ENCODE peak calls at places on chromosomes 4 and X, in ten cellular contexts. R is fibroblast of the conjunctiva; J is anterior cingulate cortex; B is HT1080; F is NCI-H2171 treated with DMSO at 0.1 percent for 48 hours; O is ovary; L is CD4-positive, alpha-beta T cell; M is astrocyte of the hippocampus; Y is cortex of kidney; Z is heart right ventricle. E is an unnamed sample.

GRCh38 chr4:165106518-165106917 is 6.1 kb downstream of the TMEM192 start:
- DNase-seq in R (no peak), J (no peak), B (no peak), F (no peak), O (no peak), L (no peak), M (no peak), Y (no peak), Z (no peak), E (peak)

GRCh38 chr4:174244441-174244840 is 39.0 kb downstream of the FBXO8 start:
- DNase-seq in R (no peak), J (no peak), B (peak), F (no peak), O (no peak), L (no peak), M (no peak), Y (no peak), Z (no peak), E (no peak)

GRCh38 chr4:14000091-14000814 is 372.7 kb upstream of the BOD1L1 start:
- DNase-seq in R (no peak), J (no peak), B (no peak), F (no peak), O (no peak), L (no peak), M (no peak), Y (no peak), Z (no peak), E (no peak)

GRCh38 chr4:40736910-40737309 is 12.8 kb upstream of the NSUN7 start:
- DNase-seq in R (peak), J (no peak), B (peak), F (peak), O (no peak), L (no peak), M (peak), Y (no peak), Z (no peak), E (no peak)

GRCh38 chr4:52914051-52914605 is 52.0 kb downstream of the RASL11B start:
- DNase-seq in R (no peak), J (no peak), B (peak), F (no peak), O (peak), L (no peak), M (peak), Y (no peak), Z (peak), E (no peak)

GRCh38 chrX:72621163-72621562 is 48.5 kb upstream of the HDAC8 start:
- DNase-seq in R (no peak), J (no peak), B (peak), F (no peak), O (no peak), L (no peak), M (no peak), Y (no peak), Z (no peak), E (no peak)

GRCh38 chrX:118872102-118872566 is 48.5 kb downstream of the ZCCHC12 start:
- DNase-seq in R (no peak), J (no peak), B (no peak), F (no peak), O (no peak), L (no peak), M (peak), Y (no peak), Z (peak), E (peak)

GRCh38 chr4:80685219-80685618 is 345.3 kb upstream of the BMP3 start:
- DNase-seq in R (no peak), J (no peak), B (no peak), F (no peak), O (no peak), L (no peak), M (peak), Y (no peak), Z (no peak), E (no peak)

GRCh38 chr4:113293043-113293560 is 243.6 kb downstream of the ANK2 start:
- DNase-seq in R (peak), J (no peak), B (no peak), F (no peak), O (peak), L (no peak), M (peak), Y (no peak), Z (peak), E (no peak)

GRCh38 chr4:66569228-66569627 is 898.9 kb upstream of the EPHA5 start:
- DNase-seq in R (no peak), J (no peak), B (no peak), F (peak), O (no peak), L (no peak), M (no peak), Y (no peak), Z (no peak), E (no peak)

GRCh38 chrX:55210931-55211677 is 9.0 kb upstream of the PAGE5 start:
- DNase-seq in R (no peak), J (no peak), B (no peak), F (no peak), O (no peak), L (no peak), M (no peak), Y (no peak), Z (no peak), E (no peak)

GRCh38 chrX:126165721-126166401 is at the start of gene DCAF12L2:
- DNase-seq in R (no peak), J (no peak), B (no peak), F (no peak), O (no peak), L (no peak), M (peak), Y (no peak), Z (no peak), E (no peak)

GRCh38 chrX:39222361-39223113 is 421.3 kb downstream of the MID1IP1 start:
- DNase-seq in R (no peak), J (no peak), B (no peak), F (no peak), O (no peak), L (no peak), M (no peak), Y (no peak), Z (no peak), E (no peak)

GRCh38 chrX:53494427-53494826 is 60.3 kb upstream of the HSD17B10 start:
- DNase-seq in R (no peak), J (no peak), B (no peak), F (peak), O (no peak), L (no peak), M (no peak), Y (no peak), Z (no peak), E (no peak)

GRCh38 chrX:94065091-94065490 is 391.1 kb downstream of the FAM133A start:
- DNase-seq in R (no peak), J (no peak), B (no peak), F (no peak), O (no peak), L (no peak), M (no peak), Y (no peak), Z (no peak), E (no peak)

GRCh38 chrX:38327775-38328081 is 419 bp upstream of the RPGR start:
- DNase-seq in R (no peak), J (no peak), B (no peak), F (no peak), O (no peak), L (no peak), M (no peak), Y (no peak), Z (no peak), E (no peak)

GRCh38 chr4:115470763-115471162 is 357.3 kb upstream of the NDST4 start:
- DNase-seq in R (no peak), J (no peak), B (no peak), F (no peak), O (no peak), L (no peak), M (no peak), Y (no peak), Z (no peak), E (no peak)

GRCh38 chrX:37998586-37999267 is 7.6 kb upstream of the SYTL5 start:
- DNase-seq in R (peak), J (no peak), B (peak), F (peak), O (no peak), L (no peak), M (peak), Y (no peak), Z (no peak), E (no peak)

GRCh38 chr4:57037982-57038604 is 59.4 kb downstream of the POLR2B start:
- DNase-seq in R (no peak), J (peak), B (peak), F (peak), O (peak), L (no peak), M (peak), Y (no peak), Z (peak), E (no peak)

GRCh38 chr4:36665985-36666384 is 384.6 kb downstream of the DTHD1 start:
- DNase-seq in R (no peak), J (no peak), B (peak), F (no peak), O (no peak), L (no peak), M (no peak), Y (no peak), Z (no peak), E (no peak)

GRCh38 chr4:158169516-158169915 is 3.3 kb downstream of the GASK1B start:
- DNase-seq in R (peak), J (no peak), B (no peak), F (no peak), O (no peak), L (no peak), M (peak), Y (no peak), Z (no peak), E (no peak)

GRCh38 chrX:110915120-110915519 is 119.5 kb upstream of the CHRDL1 start:
- DNase-seq in R (peak), J (no peak), B (peak), F (peak), O (no peak), L (no peak), M (peak), Y (no peak), Z (no peak), E (no peak)

GRCh38 chr4:51925307-51925706 is 82.4 kb downstream of the DCUN1D4 start:
- DNase-seq in R (no peak), J (no peak), B (no peak), F (no peak), O (no peak), L (no peak), M (no peak), Y (no peak), Z (no peak), E (no peak)

GRCh38 chrX:9651737-9652136 is 113.9 kb downstream of the GPR143 start:
- DNase-seq in R (no peak), J (peak), B (no peak), F (no peak), O (no peak), L (no peak), M (no peak), Y (no peak), Z (peak), E (no peak)

GRCh38 chr4:123127218-123127617 is 204.8 kb upstream of the NUDT6 start:
- DNase-seq in R (no peak), J (no peak), B (no peak), F (no peak), O (no peak), L (no peak), M (peak), Y (no peak), Z (no peak), E (no peak)

GRCh38 chrX:44975666-44976263 is 102.8 kb downstream of the KDM6A start:
- DNase-seq in R (no peak), J (no peak), B (peak), F (no peak), O (no peak), L (no peak), M (peak), Y (no peak), Z (no peak), E (no peak)

GRCh38 chr4:173168396-173169177 is at the start of gene GALNT7:
- DNase-seq in R (no peak), J (peak), B (peak), F (peak), O (peak), L (peak), M (peak), Y (no peak), Z (peak), E (peak)